ENCODE peak calls at places on chromosome 17, in seven cellular contexts. F is lung microvascular endothelial cell, K is NT2/D1, M is T-helper 9 cell, U is stomach, E is HEK293T, L is iris pigment epithelial cell. V is an unnamed sample.

GRCh38 chr17:19551708-19552148 is 18.1 kb downstream of the SLC47A1 start:
- DNase-seq in F (no peak), K (no peak), M (no peak), U (no peak), E (no peak), L (no peak), V (no peak)

GRCh38 chr17:80622170-80622466 is 77.5 kb downstream of the RPTOR start:
- DNase-seq in F (no peak), K (no peak), M (no peak), U (no peak), E (no peak), L (no peak), V (no peak)

GRCh38 chr17:59361916-59362810 is 30.7 kb downstream of the YPEL2 start:
- DNase-seq in F (peak), K (no peak), M (no peak), U (no peak), E (no peak), L (peak), V (no peak)

GRCh38 chr17:82332669-82333278 is 792 bp downstream of the SECTM1 start:
- DNase-seq in F (peak), K (no peak), M (no peak), U (peak), E (no peak), L (peak), V (peak)

GRCh38 chr17:17346428-17347233 is 43.5 kb downstream of the NT5M start:
- DNase-seq in F (no peak), K (no peak), M (no peak), U (peak), E (no peak), L (no peak), V (peak)

GRCh38 chr17:67310406-67310805 is 56.0 kb downstream of the PSMD12 start:
- DNase-seq in F (no peak), K (no peak), M (no peak), U (no peak), E (no peak), L (no peak), V (no peak)

GRCh38 chr17:31834448-31834847 is 24.6 kb downstream of the COPRS start:
- DNase-seq in F (no peak), K (no peak), M (no peak), U (no peak), E (no peak), L (no peak), V (no peak)

GRCh38 chr17:63996430-63997182 is 1.5 kb upstream of the PRR29 start:
- DNase-seq in F (no peak), K (no peak), M (no peak), U (no peak), E (no peak), L (no peak), V (peak)

GRCh38 chr17:71926746-71927398 is 193.9 kb upstream of the SOX9 start:
- DNase-seq in F (no peak), K (no peak), M (no peak), U (no peak), E (no peak), L (no peak), V (no peak)

GRCh38 chr17:32256012-32256694 is 9.5 kb upstream of the RHBDL3 start:
- DNase-seq in F (no peak), K (no peak), M (no peak), U (no peak), E (no peak), L (no peak), V (no peak)

GRCh38 chr17:40363480-40363838 is 1.1 kb downstream of the GJD3 start:
- DNase-seq in F (peak), K (no peak), M (no peak), U (no peak), E (no peak), L (no peak), V (no peak)

GRCh38 chr17:35973333-35974260 is 7.7 kb downstream of the CCL16 start:
- DNase-seq in F (peak), K (no peak), M (no peak), U (no peak), E (no peak), L (peak), V (peak)

GRCh38 chr17:6353161-6353560 is 81.8 kb downstream of the AIPL1 start:
- DNase-seq in F (no peak), K (no peak), M (no peak), U (no peak), E (no peak), L (no peak), V (no peak)

GRCh38 chr17:19750835-19751234 is 2.7 kb upstream of the ALDH3A1 start:
- DNase-seq in F (peak), K (no peak), M (no peak), U (no peak), E (no peak), L (no peak), V (peak)

GRCh38 chr17:57429966-57430365 is 173.6 kb downstream of the MSI2 start:
- DNase-seq in F (no peak), K (no peak), M (no peak), U (no peak), E (no peak), L (no peak), V (no peak)

GRCh38 chr17:74920679-74921044 is 2.4 kb downstream of the USH1G start:
- DNase-seq in F (no peak), K (no peak), M (no peak), U (no peak), E (no peak), L (no peak), V (peak)

GRCh38 chr17:36940313-36941264 is 3.3 kb downstream of the LHX1 start:
- DNase-seq in F (no peak), K (no peak), M (no peak), U (no peak), E (no peak), L (no peak), V (peak)

GRCh38 chr17:7041607-7042506 is 2.0 kb downstream of the SLC16A11 start:
- DNase-seq in F (no peak), K (no peak), M (no peak), U (no peak), E (no peak), L (no peak), V (peak)

GRCh38 chr17:35051183-35051578 is 12.3 kb downstream of the RFFL start:
- DNase-seq in F (peak), K (no peak), M (no peak), U (no peak), E (no peak), L (peak), V (no peak)

GRCh38 chr17:60231234-60231633 is 81.5 kb downstream of the CA4 start:
- DNase-seq in F (peak), K (no peak), M (no peak), U (no peak), E (no peak), L (peak), V (peak)

GRCh38 chr17:19769946-19770652 is 22.0 kb upstream of the ALDH3A1 start:
- DNase-seq in F (peak), K (no peak), M (no peak), U (no peak), E (no peak), L (peak), V (peak)

GRCh38 chr17:7292194-7292593 is 2.2 kb downstream of the YBX2 start:
- DNase-seq in F (no peak), K (no peak), M (no peak), U (no peak), E (no peak), L (no peak), V (peak)

GRCh38 chr17:73393962-73394361 is 82.2 kb upstream of the CDC42EP4 start:
- DNase-seq in F (no peak), K (no peak), M (no peak), U (no peak), E (no peak), L (peak), V (peak)

GRCh38 chr17:64230551-64231408 is 32.3 kb downstream of the TEX2 start:
- DNase-seq in F (peak), K (no peak), M (no peak), U (no peak), E (no peak), L (peak), V (peak)

GRCh38 chr17:846901-847777 is 65.0 kb downstream of the MRM3 start:
- DNase-seq in F (no peak), K (no peak), M (no peak), U (no peak), E (no peak), L (peak), V (peak)

GRCh38 chr17:81733507-81734404 is 21.7 kb downstream of the SLC25A10 start:
- DNase-seq in F (peak), K (peak), M (peak), U (peak), E (peak), L (peak), V (peak)

GRCh38 chr17:76161113-76161512 is 20.1 kb upstream of the FOXJ1 start:
- DNase-seq in F (no peak), K (no peak), M (no peak), U (no peak), E (no peak), L (no peak), V (no peak)

GRCh38 chr17:45233423-45233924 is 11.8 kb downstream of the FMNL1 start:
- DNase-seq in F (no peak), K (no peak), M (no peak), U (no peak), E (no peak), L (no peak), V (peak)

GRCh38 chr17:3959295-3959899 is 4.8 kb downstream of the ATP2A3 start:
- DNase-seq in F (peak), K (no peak), M (no peak), U (peak), E (no peak), L (peak), V (peak)

GRCh38 chr17:82548681-82549303 is 29.3 kb downstream of the FOXK2 start:
- DNase-seq in F (no peak), K (no peak), M (no peak), U (no peak), E (no peak), L (no peak), V (no peak)

GRCh38 chr17:51371732-51372151 is 111.4 kb downstream of the UTP18 start:
- DNase-seq in F (peak), K (peak), M (peak), U (no peak), E (peak), L (peak), V (peak)

GRCh38 chr17:49209061-49209571 is 1.3 kb downstream of the GNGT2 start:
- DNase-seq in F (no peak), K (no peak), M (no peak), U (no peak), E (no peak), L (no peak), V (peak)

GRCh38 chr17:42010898-42011516 is 6.2 kb downstream of the DNAJC7 start:
- DNase-seq in F (peak), K (no peak), M (no peak), U (no peak), E (no peak), L (peak), V (peak)

GRCh38 chr17:50903604-50904521 is 37.7 kb upstream of the TOB1 start:
- DNase-seq in F (no peak), K (no peak), M (peak), U (no peak), E (no peak), L (peak), V (peak)

GRCh38 chr17:17999364-18000007 is 26.8 kb downstream of the DRC3 start:
- DNase-seq in F (no peak), K (no peak), M (no peak), U (no peak), E (no peak), L (peak), V (peak)

GRCh38 chr17:30956764-30957374 is 14.0 kb upstream of the RNF135 start:
- DNase-seq in F (peak), K (no peak), M (no peak), U (no peak), E (no peak), L (peak), V (peak)

V was measured in osteoblast.